ENCODE peak calls at places on chromosomes 16 and 17, in nine cellular contexts. A is fibroblast of mammary gland, V is mammary epithelial cell, Y is astrocyte of the cerebellum, O is AG10803, N is AG09319, E is epithelial cell of esophagus, I is activated B cell treated with CpG ODN at 0.5 μM for 24 hours, Z is GM12865. F is an unnamed sample.

GRCh38 chr17:82640046-82640445 is 8.2 kb downstream of the WDR45B start:
- DNase-seq in E (no peak), V (no peak), I (no peak), O (no peak), Y (no peak), A (no peak), N (no peak), Z (no peak), F (no peak)

GRCh38 chr16:29784901-29785500 is 5.5 kb upstream of the KIF22 start:
- DNase-seq in A (peak; percentile 61), N (no peak), I (peak; percentile 65), O (peak; percentile 50), Z (peak; percentile 78), V (peak; percentile 42), Y (no peak), E (peak; percentile 52), F (no peak)

GRCh38 chr16:78851266-78851665 is 749.3 kb downstream of the MAF start:
- DNase-seq in O (no peak), Z (no peak), E (no peak), Y (no peak), A (no peak), V (no peak), I (no peak), N (no peak), F (no peak)

GRCh38 chr17:2852729-2853110 is 56.5 kb downstream of the RAP1GAP2 start:
- DNase-seq in A (no peak), V (no peak), N (no peak), Y (no peak), I (no peak), E (no peak), O (no peak), Z (no peak), F (no peak)

GRCh38 chr17:34261568-34261967 is 6.5 kb downstream of the CCL2 start:
- DNase-seq in I (no peak), E (no peak), V (no peak), Z (no peak), N (no peak), Y (no peak), O (no peak), A (no peak), F (no peak)

GRCh38 chr17:48678141-48678971 is 44.0 kb downstream of the PRAC1 start:
- DNase-seq in N (no peak), O (peak; percentile 48), V (peak; percentile 69), I (peak; percentile 67), Y (no peak), E (peak; percentile 65), Z (peak; percentile 78), A (peak; percentile 37), F (no peak)

GRCh38 chr16:84811529-84811928 is 8.3 kb upstream of the CRISPLD2 start:
- DNase-seq in E (no peak), Z (no peak), N (no peak), Y (no peak), V (no peak), O (no peak), I (no peak), A (no peak), F (no peak)

GRCh38 chr17:32261937-32262510 is 3.6 kb upstream of the RHBDL3 start:
- DNase-seq in N (no peak), Y (no peak), I (no peak), Z (no peak), V (no peak), E (no peak), O (no peak), A (no peak), F (no peak)

GRCh38 chr17:60744355-60744958 is 66.8 kb downstream of the BCAS3 start:
- DNase-seq in E (no peak), I (no peak), O (peak; percentile 9), V (peak; percentile 2), N (no peak), Y (no peak), A (no peak), Z (no peak), F (no peak)

DNA sequence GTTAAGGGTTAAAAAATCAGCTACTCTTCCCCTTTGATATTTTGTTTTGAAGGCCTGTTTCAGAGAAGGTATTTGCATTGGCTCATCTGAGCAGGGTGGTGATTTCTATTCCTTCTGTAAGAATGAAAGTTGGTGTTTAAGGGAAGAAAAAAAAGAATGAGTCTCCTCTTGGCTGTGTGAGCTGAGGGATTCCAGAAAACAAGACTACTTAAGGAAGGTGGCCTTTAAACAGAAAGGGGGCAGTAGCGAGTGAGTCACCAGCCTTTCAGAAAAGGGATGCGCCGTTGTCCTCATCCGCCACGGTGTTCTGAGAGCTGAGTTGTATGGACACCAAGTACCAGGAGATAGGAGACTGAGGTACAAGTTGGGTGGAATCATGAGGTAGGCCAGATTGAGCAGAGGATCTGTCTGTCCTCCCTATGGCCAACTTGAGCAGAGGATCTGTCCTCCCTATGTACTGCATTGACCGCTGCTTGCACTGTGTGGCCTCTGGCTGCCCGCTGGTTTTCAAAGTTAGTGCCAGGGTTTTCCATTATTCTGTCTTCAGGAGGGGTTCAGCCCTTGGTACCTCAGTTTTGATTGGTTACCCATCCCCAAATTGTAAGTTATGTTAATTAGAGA is 8.2 kb downstream of the PRKCA start:
- DNase-seq in I (no peak), V (no peak), O (no peak), Z (no peak), E (no peak), N (no peak), Y (no peak), A (no peak), F (no peak)
- TF ChIP-seq CTCF in I (no peak), V (no peak), O (no peak), Z (peak; percentile 4), E (no peak), N (no peak), Y (no peak), A (peak; percentile 9), F (no peak)

GRCh38 chr16:3494574-3494973 is 715 bp downstream of the C16orf90 start:
- DNase-seq in I (no peak), Y (no peak), Z (no peak), N (no peak), E (no peak), A (no peak), V (no peak), O (no peak), F (no peak)
- TF ChIP-seq CTCF in I (no peak), Y (no peak), Z (no peak), N (no peak), E (no peak), A (no peak), V (no peak), O (no peak), F (no peak)

DNA sequence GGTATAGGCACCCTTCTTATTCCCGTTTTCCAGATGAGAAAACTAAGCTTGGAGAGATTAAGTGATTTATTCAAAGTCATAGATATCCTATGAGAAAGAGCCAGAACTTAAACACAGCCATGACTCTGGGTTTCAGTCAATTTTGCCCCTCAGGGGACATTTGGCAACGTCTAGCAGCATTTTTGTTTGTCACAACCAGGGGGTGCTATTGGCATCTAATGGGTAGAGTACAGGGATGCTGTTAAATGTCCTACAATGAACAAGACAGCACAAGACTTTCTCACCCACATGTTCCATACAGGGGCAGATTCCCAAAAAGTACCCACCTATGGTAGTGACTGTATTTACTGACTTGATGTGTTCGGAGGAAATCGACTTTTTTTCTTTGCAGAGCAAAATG is 4.8 kb upstream of the SHISA9 start:
- DNase-seq in N (no peak), O (peak; percentile 48), A (peak; percentile 52), E (peak; percentile 48), Z (peak; percentile 57), I (no peak), V (peak; percentile 61), Y (peak; percentile 23), F (no peak)
- TF ChIP-seq CTCF in N (peak; percentile 10), O (peak; percentile 66), A (peak; percentile 69), E (peak; percentile 39), Z (peak; percentile 64), I (no peak), V (peak; percentile 64), Y (peak; percentile 56), F (peak; percentile 74)

GRCh38 chr16:67372664-67373063 is 20.6 kb downstream of the TPPP3 start:
- DNase-seq in E (peak; percentile 48), I (no peak), O (peak; percentile 36), Y (peak; percentile 24), A (peak; percentile 55), N (peak; percentile 11), Z (peak; percentile 21), V (no peak), F (no peak)
- TF ChIP-seq CTCF in E (peak; percentile 47), I (no peak), O (peak; percentile 58), Y (peak; percentile 42), A (peak; percentile 56), N (peak; percentile 52), Z (peak; percentile 4), V (peak; percentile 53), F (peak; percentile 44)

DNA sequence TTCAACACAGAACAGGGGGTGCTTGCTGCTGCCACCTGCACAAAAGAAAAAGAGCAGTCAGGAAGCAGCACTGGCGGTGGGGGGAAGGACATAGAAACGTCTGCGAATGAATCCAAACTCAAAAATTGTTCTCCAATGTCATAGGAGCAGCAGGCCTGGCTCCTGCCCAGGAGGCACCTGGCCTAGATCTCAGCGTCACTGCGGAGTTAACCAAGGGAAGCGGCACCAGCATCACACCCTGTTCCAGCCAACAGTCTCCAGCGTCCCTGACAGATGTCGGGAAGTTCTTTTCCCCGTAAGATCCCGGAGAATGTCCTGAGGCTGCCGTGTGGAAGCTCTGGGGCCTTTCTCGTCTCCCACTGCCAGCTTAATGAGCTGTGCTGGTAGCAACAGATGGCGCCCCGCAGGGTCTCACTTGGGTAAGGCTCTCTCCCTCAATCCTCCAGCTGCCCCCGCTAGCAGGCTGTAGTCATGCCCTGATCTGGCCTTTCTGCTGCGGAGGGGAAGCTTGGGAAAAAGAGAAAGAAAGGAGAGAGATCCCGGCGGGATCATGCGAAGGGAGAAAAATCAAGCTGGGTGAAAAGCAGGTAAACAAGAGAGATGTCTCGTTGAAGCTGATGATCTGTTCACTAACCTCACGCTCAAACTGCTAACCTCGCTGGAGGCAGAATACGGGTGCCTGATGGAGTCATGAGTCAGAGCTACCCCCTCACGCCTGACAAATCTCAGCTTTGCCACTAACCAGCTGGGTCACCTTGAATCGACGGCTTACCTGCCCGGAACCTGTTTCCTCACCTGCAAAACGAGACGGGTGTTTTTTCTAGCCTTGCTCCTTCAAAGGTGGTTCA is 57.4 kb downstream of the MARCHF10 start:
- DNase-seq in A (no peak), I (no peak), Y (no peak), V (no peak), O (no peak), N (no peak), Z (no peak), E (peak; percentile 83), F (peak; percentile 53)
- TF ChIP-seq CTCF in A (no peak), I (no peak), Y (no peak), V (no peak), O (no peak), N (no peak), Z (no peak), E (no peak), F (peak; percentile 23)

DNA sequence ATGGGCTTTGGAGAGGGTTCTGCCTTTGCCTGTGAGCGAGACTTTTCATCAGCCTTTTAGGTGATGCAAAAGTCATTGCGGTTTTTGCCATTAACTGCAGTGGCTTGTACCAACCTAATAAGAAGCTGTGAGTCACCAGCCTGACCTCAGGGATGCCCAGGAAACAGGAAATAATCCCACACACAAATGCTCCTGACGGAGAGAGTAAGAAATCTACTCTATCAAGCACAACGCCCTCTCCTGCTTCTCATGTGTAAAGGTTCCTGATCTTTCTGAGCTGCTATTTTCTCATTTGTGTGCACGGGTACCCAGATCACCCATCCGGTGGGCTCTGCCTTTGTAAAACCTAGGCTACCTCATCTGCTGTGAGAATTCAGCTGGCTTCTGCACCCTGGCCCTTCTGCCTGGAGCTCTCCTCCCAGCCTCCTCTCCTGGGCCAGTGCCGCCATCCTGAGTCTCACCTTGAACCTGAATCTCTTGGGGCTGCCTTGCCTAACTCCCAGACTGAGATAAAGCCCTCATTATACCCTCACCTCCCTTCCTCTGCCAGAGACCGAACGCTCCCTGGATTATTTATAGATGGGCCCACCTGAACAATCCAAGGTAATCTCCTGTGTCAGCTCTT is 299.7 kb downstream of the C16orf95 start:
- DNase-seq in I (no peak), V (peak; percentile 94), E (peak; percentile 93), A (peak; percentile 92), N (peak; percentile 49), Y (peak; percentile 71), Z (no peak), O (peak; percentile 79), F (no peak)
- TF ChIP-seq CTCF in I (no peak), V (peak; percentile 36), E (peak; percentile 43), A (peak; percentile 56), N (peak; percentile 31), Y (peak; percentile 38), Z (no peak), O (peak; percentile 50), F (no peak)

F was measured in D721Med.